ENCODE peak calls at places on chromosomes 2 and 18, in five cellular contexts. W is A549, D is neuronal stem cell, X is hepatocyte, F is left lung. Z is an unnamed sample.

GRCh38 chr2:221166283-221166682 is 405.8 kb downstream of the EPHA4 start:
- DNase-seq in W (no peak), D (no peak), X (no peak), F (no peak), Z (no peak)

GRCh38 chr2:238290079-238290478 is 1.7 kb upstream of the PER2 start:
- DNase-seq in W (peak; percentile 100), D (no peak), X (peak; percentile 84), F (peak; percentile 55), Z (peak; percentile 93)

GRCh38 chr2:1717129-1717528 is 27.2 kb downstream of the PXDN start:
- DNase-seq in W (no peak), D (no peak), X (no peak), F (no peak), Z (peak; percentile 61)

GRCh38 chr2:74564222-74564621 is 9.7 kb downstream of the DOK1 start:
- DNase-seq in W (no peak), D (no peak), X (no peak), F (no peak), Z (peak; percentile 43)

GRCh38 chr2:101947374-101947773 is 44.4 kb upstream of the IL1R2 start:
- DNase-seq in W (no peak), D (no peak), X (no peak), F (no peak), Z (no peak)

GRCh38 chr18:48455555-48456478 is 46.6 kb upstream of the ZBTB7C start:
- DNase-seq in W (no peak), D (no peak), X (peak; percentile 49), F (no peak), Z (no peak)

GRCh38 chr2:30601375-30601774 is 154.3 kb downstream of the LCLAT1 start:
- DNase-seq in W (no peak), D (no peak), X (no peak), F (no peak), Z (no peak)

GRCh38 chr2:121648611-121649401 is 456 bp downstream of the CLASP1 start:
- DNase-seq in W (peak; percentile 40), D (no peak), X (peak; percentile 76), F (peak; percentile 52), Z (peak; percentile 58)

GRCh38 chr2:99881901-99882591 is 260.3 kb downstream of the AFF3 start:
- DNase-seq in W (peak; percentile 13), D (no peak), X (peak; percentile 68), F (no peak), Z (peak; percentile 36)

GRCh38 chr2:42942214-42942989 is 150.0 kb upstream of the HAAO start:
- DNase-seq in W (no peak), D (no peak), X (no peak), F (no peak), Z (no peak)

GRCh38 chr2:126717928-126718327 is 62.0 kb downstream of the GYPC start:
- DNase-seq in W (no peak), D (no peak), X (no peak), F (no peak), Z (no peak)

GRCh38 chr18:70499218-70499691 is 210.4 kb downstream of the SOCS6 start:
- DNase-seq in W (no peak), D (no peak), X (no peak), F (no peak), Z (no peak)

GRCh38 chr2:96927420-96928171 is 57.7 kb upstream of the SEMA4C start:
- DNase-seq in W (no peak), D (no peak), X (peak; percentile 52), F (peak; percentile 59), Z (peak; percentile 88)

GRCh38 chr2:226850024-226850423 is 14.2 kb downstream of the RHBDD1 start:
- DNase-seq in W (no peak), D (no peak), X (no peak), F (no peak), Z (no peak)

GRCh38 chr2:74188018-74188601 is 9.4 kb upstream of the MOB1A start:
- DNase-seq in W (peak; percentile 45), D (no peak), X (peak; percentile 8), F (no peak), Z (peak; percentile 83)

GRCh38 chr2:236354973-236355595 is 90.9 kb upstream of the ASB18 start:
- DNase-seq in W (no peak), D (no peak), X (no peak), F (no peak), Z (no peak)

GRCh38 chr2:235766206-235766794 is 272.5 kb downstream of the AGAP1 start:
- DNase-seq in W (peak; percentile 81), D (peak; percentile 79), X (peak; percentile 92), F (no peak), Z (peak; percentile 55)

GRCh38 chr2:169160926-169161481 is 91.6 kb downstream of the DHRS9 start:
- DNase-seq in W (no peak), D (no peak), X (no peak), F (no peak), Z (no peak)

GRCh38 chr2:16581241-16581640 is 84.4 kb downstream of the CYRIA start:
- DNase-seq in W (no peak), D (no peak), X (no peak), F (no peak), Z (no peak)

GRCh38 chr2:48600204-48600813 is 17.3 kb upstream of the GTF2A1L start:
- DNase-seq in W (peak; percentile 46), D (peak; percentile 35), X (peak; percentile 62), F (no peak), Z (peak; percentile 21)

GRCh38 chr18:49011291-49011746 is 60.6 kb upstream of the SMAD7 start:
- DNase-seq in W (no peak), D (no peak), X (no peak), F (peak; percentile 25), Z (no peak)

GRCh38 chr2:236262238-236262637 is 2.0 kb downstream of the ASB18 start:
- DNase-seq in W (no peak), D (no peak), X (no peak), F (no peak), Z (no peak)

GRCh38 chr18:56517181-56517580 is 121.2 kb downstream of the TXNL1 start:
- DNase-seq in W (no peak), D (no peak), X (no peak), F (no peak), Z (no peak)

GRCh38 chr2:26561918-26562810 is 79.0 kb downstream of the CIB4 start:
- DNase-seq in W (peak; percentile 64), D (no peak), X (no peak), F (no peak), Z (peak; percentile 59)

GRCh38 chr2:135169900-135170753 is 118.0 kb downstream of the RAB3GAP1 start:
- DNase-seq in W (no peak), D (no peak), X (no peak), F (no peak), Z (no peak)

GRCh38 chr2:20609349-20609994 is 41.4 kb downstream of the HS1BP3 start:
- DNase-seq in W (no peak), D (no peak), X (peak; percentile 62), F (peak; percentile 34), Z (no peak)

GRCh38 chr18:48894266-48894600 is 56.5 kb downstream of the SMAD7 start:
- DNase-seq in W (no peak), D (no peak), X (no peak), F (no peak), Z (no peak)

DNA sequence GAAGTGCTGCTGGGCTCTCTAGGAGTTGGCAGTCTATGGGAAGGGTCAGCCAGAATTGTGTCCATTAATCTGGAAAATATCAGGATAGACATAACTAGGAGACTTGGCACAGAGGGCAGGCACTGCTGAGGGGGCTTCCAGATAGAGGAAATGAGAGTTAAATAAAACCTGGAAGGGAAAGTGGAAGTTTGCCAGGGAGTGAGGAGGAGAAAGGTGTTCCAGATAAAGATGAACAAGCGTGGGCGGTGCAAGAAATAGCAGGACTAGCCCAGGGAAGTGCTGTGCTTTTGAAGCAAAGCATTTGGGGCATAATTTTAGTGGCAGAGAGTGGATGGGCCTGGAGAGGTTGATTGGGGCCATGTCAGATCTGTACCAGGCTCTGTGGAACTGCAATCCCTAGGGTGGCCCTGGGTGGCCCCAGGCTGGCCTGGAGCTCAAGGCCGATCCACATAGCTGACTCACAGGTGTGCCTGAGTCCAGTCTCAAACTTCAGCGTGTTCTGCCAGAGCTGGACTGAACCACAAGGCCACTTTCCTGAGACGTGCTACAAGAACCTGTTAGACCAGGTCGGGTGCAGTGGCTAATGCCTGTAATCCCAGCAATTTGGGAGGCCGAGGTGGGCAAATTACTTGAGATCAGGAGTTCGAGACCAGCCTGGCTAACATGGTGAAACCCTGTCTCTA is 26.9 kb downstream of the GALM start:
- DNase-seq in W (no peak), D (no peak), X (peak; percentile 28), F (peak; percentile 37), Z (peak; percentile 48)
- H3K27ac ChIP-seq in W (peak overlapping the region; percentile 90), D (no peak overlapping the region), X (no peak overlapping the region), F (peak overlapping the region; percentile 23), Z (peak overlapping the region; percentile 65)

GRCh38 chr18:74259332-74259731 is 32.4 kb downstream of the CYB5A start:
- DNase-seq in W (no peak), D (no peak), X (no peak), F (no peak), Z (no peak)

GRCh38 chr18:74257083-74257482 is 34.7 kb downstream of the CYB5A start:
- DNase-seq in W (no peak), D (no peak), X (no peak), F (no peak), Z (no peak)

GRCh38 chr18:74255022-74255658 is 36.6 kb downstream of the CYB5A start:
- DNase-seq in W (no peak), D (no peak), X (no peak), F (no peak), Z (no peak)

GRCh38 chr18:74252032-74252380 is 39.8 kb downstream of the CYB5A start:
- DNase-seq in W (peak; percentile 20), D (no peak), X (no peak), F (no peak), Z (no peak)

DNA sequence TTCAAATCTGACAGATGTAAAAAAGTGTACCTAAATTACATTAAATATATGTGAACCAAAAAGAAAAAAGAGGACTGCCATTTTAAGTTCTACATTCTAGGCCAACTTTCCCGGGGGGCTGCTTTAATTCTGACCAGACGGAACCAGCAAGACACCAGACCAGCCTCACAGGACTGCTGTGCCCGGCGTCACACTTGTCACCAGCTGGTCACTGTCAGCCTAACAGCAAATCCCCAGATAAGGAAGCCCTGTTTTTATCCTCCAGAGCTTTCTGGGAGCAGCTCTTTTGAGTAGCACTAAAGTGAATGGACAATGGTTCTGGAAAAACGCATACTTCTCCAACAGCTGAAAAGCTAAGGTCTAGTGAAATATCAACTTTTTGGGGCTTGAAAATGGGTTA is 35.6 kb downstream of the CYB5A start:
- DNase-seq in W (no peak), D (peak; percentile 17), X (no peak), F (no peak), Z (no peak)
- H3K27ac ChIP-seq in W (peak overlapping the region; percentile 59), D (no peak overlapping the region), X (peak overlapping the region; percentile 39), F (peak overlapping the region; percentile 21), Z (no peak overlapping the region)

GRCh38 chr18:21031845-21032244 is 79.8 kb downstream of the ROCK1 start:
- DNase-seq in W (no peak), D (no peak), X (no peak), F (no peak), Z (no peak)
- H3K27ac ChIP-seq in W (no peak overlapping the region), D (no peak overlapping the region), X (no peak overlapping the region), F (no peak overlapping the region), Z (no peak overlapping the region)

DNA sequence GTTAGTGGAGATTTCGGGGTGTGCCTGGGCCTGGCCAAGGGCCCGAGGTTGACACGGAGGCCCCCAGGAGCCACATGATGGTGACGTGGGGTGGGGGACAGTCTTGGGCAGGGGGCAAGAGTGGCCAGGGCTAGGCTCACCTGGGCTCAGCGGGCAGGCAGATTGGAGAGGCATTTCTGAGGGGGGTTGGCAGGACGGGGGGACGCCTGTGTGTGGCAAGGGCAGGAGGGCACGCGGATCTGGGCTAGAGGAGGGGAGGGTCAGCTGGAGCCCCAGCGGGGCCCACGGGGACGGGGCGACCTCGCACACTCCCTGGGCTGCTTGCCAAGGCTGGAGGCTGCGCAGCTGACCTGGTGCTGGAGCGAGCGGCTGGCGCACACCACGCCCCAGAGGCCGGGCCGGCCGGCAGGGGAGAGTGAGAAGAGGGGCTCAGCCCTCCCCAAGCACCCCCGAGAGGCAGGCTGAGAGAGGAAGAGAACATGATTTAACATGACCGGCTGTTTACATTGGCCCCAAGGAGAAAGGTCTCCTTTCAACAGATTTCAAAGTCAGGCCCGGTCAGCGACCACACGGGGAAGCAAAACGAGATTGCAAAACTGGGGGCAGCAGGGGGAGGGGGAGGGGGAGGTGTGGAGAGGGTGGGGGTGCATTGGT is 38.0 kb upstream of the SNED1 start:
- DNase-seq in W (no peak), D (no peak), X (peak; percentile 83), F (peak; percentile 66), Z (no peak)
- H3K27ac ChIP-seq in W (peak overlapping the region; percentile 55), D (peak overlapping the region; percentile 22), X (peak overlapping the region; percentile 89), F (no peak overlapping the region), Z (peak overlapping the region; percentile 71)